ENCODE peak calls at places on chromosome X, in five cellular contexts. C is HepG2, X is K562, U is IMR-90, S is H1. W is an unnamed sample.

GRCh38 chrX:19535481-19535880 is 20.2 kb upstream of the MAP3K15 start:
- DNase-seq in X (peak; percentile 23), C (peak; percentile 6), U (peak; percentile 24), S (no peak), W (no peak)

GRCh38 chrX:129984196-129984962 is 1.9 kb downstream of the BCORL1 start:
- DNase-seq in S (no peak), U (no peak), X (peak; percentile 50), C (no peak), W (no peak)

GRCh38 chrX:46994096-46994495 is 81.9 kb downstream of the JADE3 start:
- DNase-seq in U (peak; percentile 0), X (no peak), C (no peak), S (no peak), W (no peak)

GRCh38 chrX:129842510-129843208 is 1.0 kb downstream of the ZDHHC9 start:
- DNase-seq in S (no peak), X (peak; percentile 23), C (peak; percentile 21), U (peak; percentile 49), W (no peak)

GRCh38 chrX:72061091-72061490 is 70.6 kb downstream of the RTL5 start:
- DNase-seq in U (no peak), C (no peak), X (no peak), S (no peak), W (no peak)

GRCh38 chrX:142233400-142233799 is 28.3 kb upstream of the MAGEC2 start:
- DNase-seq in C (no peak), X (no peak), U (no peak), S (no peak), W (no peak)

GRCh38 chrX:41522071-41522470 is 74.9 kb downstream of the NYX start:
- DNase-seq in X (no peak), U (no peak), C (no peak), S (no peak), W (no peak)

GRCh38 chrX:1355800-1356148 is 19.2 kb downstream of the IL3RA start:
- DNase-seq in S (no peak), X (no peak), U (no peak), C (no peak), W (no peak)

GRCh38 chrX:133543654-133544053 is 128.4 kb upstream of the GPC4 start:
- DNase-seq in U (no peak), S (no peak), C (no peak), X (no peak), W (no peak)

GRCh38 chrX:153478746-153479145 is 8.4 kb upstream of the HAUS7 start:
- DNase-seq in C (no peak), S (no peak), U (no peak), X (no peak), W (no peak)

GRCh38 chrX:115413246-115413878 is 123.8 kb downstream of the LUZP4 start:
- DNase-seq in S (no peak), C (no peak), X (no peak), U (peak; percentile 72), W (no peak)

GRCh38 chrX:153459976-153460375 is 10.4 kb downstream of the HAUS7 start:
- DNase-seq in U (peak; percentile 79), X (no peak), S (no peak), C (peak; percentile 23), W (no peak)

GRCh38 chrX:39427492-39428289 is 626.4 kb downstream of the MID1IP1 start:
- DNase-seq in U (peak; percentile 33), X (no peak), C (no peak), S (no peak), W (no peak)
- TF ChIP-seq RAD21 in U (no peak), X (no peak), C (no peak), S (no peak), W (no peak)

DNA sequence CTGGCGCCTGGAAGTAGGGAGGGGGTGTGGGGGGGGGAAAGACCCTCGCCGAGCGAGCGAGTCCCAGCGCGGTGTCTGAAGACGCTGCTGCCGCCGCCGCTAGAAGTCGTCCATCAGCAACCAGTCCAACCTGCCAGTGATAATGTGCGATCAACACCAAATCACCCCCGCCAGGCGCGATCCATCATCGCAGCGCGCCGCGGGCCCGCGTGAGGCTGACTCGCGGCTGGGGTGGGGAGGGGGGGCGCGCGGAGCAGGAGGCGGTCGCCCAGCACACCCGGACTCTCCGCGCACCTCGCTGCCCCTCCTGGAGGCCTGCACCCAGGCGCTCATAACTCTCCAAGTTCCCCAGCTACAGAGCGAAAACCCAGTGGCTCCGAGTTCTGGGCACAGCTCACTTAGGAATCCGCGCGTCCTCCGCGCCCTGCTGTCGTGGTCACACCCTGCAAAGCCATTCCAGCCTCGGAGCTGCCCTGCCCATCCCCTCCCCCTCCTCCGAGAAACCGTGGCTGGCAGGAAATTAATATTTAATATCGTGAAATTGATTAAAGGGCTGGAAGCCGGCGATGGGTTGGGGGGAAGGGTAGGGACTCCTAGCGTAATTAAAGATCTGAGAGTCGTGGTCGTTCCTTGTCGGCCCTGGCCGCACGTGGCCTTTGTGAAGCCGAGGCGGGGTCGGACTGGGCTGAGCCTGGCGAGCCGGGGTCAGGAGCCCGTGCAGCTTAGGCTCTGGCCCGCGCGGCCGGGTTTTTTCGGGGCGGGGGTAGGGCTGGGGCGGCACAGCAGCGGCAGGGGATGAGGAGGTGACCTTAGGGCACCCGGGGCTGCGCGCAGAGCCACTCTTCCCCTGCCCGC is 58.1 kb upstream of the BCOR start:
- DNase-seq in C (no peak), X (peak; percentile 56), S (no peak), U (no peak), W (no peak)
- H2AFZ ChIP-seq in C (no peak overlapping the region), X (no peak overlapping the region), S (no peak overlapping the region), U (peak overlapping the region; percentile 67), W (no peak overlapping the region)

GRCh38 chrX:68978211-68978780 is 149.5 kb downstream of the EFNB1 start:
- DNase-seq in X (no peak), S (no peak), C (no peak), U (peak; percentile 56), W (no peak)

GRCh38 chrX:68980906-68981616 is 152.2 kb downstream of the EFNB1 start:
- DNase-seq in S (no peak), X (no peak), U (no peak), C (no peak), W (no peak)

GRCh38 chrX:68985135-68985725 is 156.4 kb downstream of the EFNB1 start:
- DNase-seq in C (no peak), X (no peak), S (no peak), U (no peak), W (no peak)

GRCh38 chrX:68982476-68982875 is 153.7 kb downstream of the EFNB1 start:
- DNase-seq in S (no peak), U (no peak), X (no peak), C (no peak), W (no peak)

GRCh38 chrX:68983004-68983857 is 154.4 kb downstream of the EFNB1 start:
- DNase-seq in S (no peak), U (no peak), X (no peak), C (no peak), W (no peak)
- TF ChIP-seq RAD21 in S (peak; percentile 20), U (no peak), X (no peak), C (no peak), W (no peak)

DNA sequence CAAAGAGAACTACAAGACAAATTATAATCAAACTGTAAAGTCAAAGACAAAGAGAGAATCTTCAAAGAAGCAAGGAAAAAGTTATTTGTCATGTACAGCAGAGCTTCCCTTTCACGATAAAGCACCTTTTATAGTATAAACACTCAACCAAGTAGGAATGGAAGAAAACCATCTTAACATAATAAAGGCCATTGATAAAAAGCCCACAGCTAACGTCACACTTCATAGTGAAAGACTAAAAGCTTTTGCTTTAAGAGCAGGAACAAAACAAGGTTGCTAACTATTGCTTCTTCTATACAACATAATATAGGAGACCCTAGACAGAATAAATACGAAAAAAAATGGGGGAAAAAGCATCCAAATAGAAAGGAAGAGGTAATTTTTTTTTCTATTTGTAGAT is 595.7 kb upstream of the POU3F4 start:
- DNase-seq in U (no peak), S (no peak), C (no peak), X (no peak), W (no peak)
- H2AFZ ChIP-seq in U (no peak overlapping the region), S (no peak overlapping the region), C (no peak overlapping the region), X (no peak overlapping the region), W (no peak overlapping the region)

GRCh38 chrX:111515298-111515697 is 3.9 kb downstream of the SERTM2 start:
- DNase-seq in S (no peak), C (no peak), U (no peak), X (no peak), W (no peak)

GRCh38 chrX:111506826-111507225 is 4.6 kb upstream of the SERTM2 start:
- DNase-seq in U (no peak), X (no peak), S (no peak), C (no peak), W (no peak)

GRCh38 chrX:111507931-111508330 is 3.5 kb upstream of the SERTM2 start:
- DNase-seq in C (no peak), S (no peak), U (peak; percentile 0), X (no peak), W (no peak)

GRCh38 chrX:111505783-111506182 is 5.7 kb upstream of the SERTM2 start:
- DNase-seq in C (no peak), X (no peak), U (no peak), S (no peak), W (no peak)

GRCh38 chrX:111511477-111511876 is at the start of gene SERTM2:
- DNase-seq in U (peak; percentile 4), X (peak; percentile 12), C (no peak), S (no peak), W (no peak)
- TF ChIP-seq RAD21 in U (no peak), X (no peak), C (no peak), S (no peak), W (no peak)

GRCh38 chrX:102517331-102517730 is 792 bp upstream of the TMSB15A start:
- DNase-seq in C (no peak), S (no peak), U (peak; percentile 17), X (peak; percentile 6), W (no peak)
- H2AFZ ChIP-seq in C (no peak overlapping the region), S (no peak overlapping the region), U (no peak overlapping the region), X (no peak overlapping the region), W (peak overlapping the region; percentile 93)

GRCh38 chrX:110143454-110144210 is 140.7 kb downstream of the TMEM164 start:
- DNase-seq in X (no peak), U (no peak), S (no peak), C (no peak), W (no peak)

GRCh38 chrX:110145305-110145704 is 142.4 kb downstream of the TMEM164 start:
- DNase-seq in X (no peak), U (no peak), C (no peak), S (no peak), W (no peak)

GRCh38 chrX:110145854-110146253 is 142.9 kb downstream of the TMEM164 start:
- DNase-seq in S (no peak), U (peak; percentile 44), C (no peak), X (peak; percentile 32), W (no peak)

GRCh38 chrX:110142096-110142495 is 139.2 kb downstream of the TMEM164 start:
- DNase-seq in U (no peak), C (no peak), X (peak; percentile 19), S (no peak), W (no peak)

GRCh38 chrX:110146521-110146920 is 143.6 kb downstream of the TMEM164 start:
- DNase-seq in U (peak; percentile 48), S (no peak), X (peak; percentile 68), C (peak; percentile 45), W (peak; percentile 8)
- TF ChIP-seq RAD21 in U (peak; percentile 64), S (peak; percentile 60), X (peak; percentile 44), C (peak; percentile 19), W (peak; percentile 58)

GRCh38 chrX:11474576-11474975 is 181.4 kb downstream of the AMELX start:
- DNase-seq in C (no peak), X (no peak), U (no peak), S (no peak), W (no peak)
- H2AFZ ChIP-seq in C (no peak overlapping the region), X (peak overlapping the region; percentile 41), U (no peak overlapping the region), S (no peak overlapping the region), W (no peak overlapping the region)

W was measured in HCT116.